ENCODE peak calls at places on chromosomes 11 and 22, in five cellular contexts. X is MV-4-11, P is endothelial cell, K is spleen, V is HFFc6. J is an unnamed sample.

GRCh38 chr11:77560605-77561004 is 29.1 kb upstream of the AQP11 start:
- DNase-seq in X (no peak), P (no peak), K (no peak), V (peak), J (no peak)

GRCh38 chr11:40129276-40129675 is 1330.2 kb downstream of the LRRC4C start:
- DNase-seq in X (peak), P (no peak), K (no peak), V (no peak), J (no peak)

GRCh38 chr22:30841264-30841663 is 127.3 kb downstream of the MORC2 start:
- DNase-seq in X (no peak), P (no peak), K (no peak), V (no peak), J (no peak)

GRCh38 chr11:60992842-60993409 is 21.4 kb downstream of the CD6 start:
- DNase-seq in X (no peak), P (no peak), K (no peak), V (no peak), J (no peak)

GRCh38 chr22:40506762-40507161 is 129.8 kb downstream of the MRTFA start:
- DNase-seq in X (no peak), P (no peak), K (no peak), V (no peak), J (no peak)

GRCh38 chr11:113926273-113927183 is 21.9 kb downstream of the HTR3B start:
- DNase-seq in X (no peak), P (no peak), K (no peak), V (no peak), J (no peak)

GRCh38 chr11:119207300-119207570 is 1.1 kb downstream of the CBL start:
- DNase-seq in X (no peak), P (no peak), K (no peak), V (peak), J (no peak)

GRCh38 chr22:19446603-19447387 is 716 bp downstream of the C22orf39 start:
- DNase-seq in X (no peak), P (no peak), K (no peak), V (no peak), J (no peak)

GRCh38 chr11:65576232-65576866 is 496 bp downstream of the EHBP1L1 start:
- DNase-seq in X (no peak), P (no peak), K (no peak), V (no peak), J (no peak)

J was measured in posterior cingulate gyrus.